ENCODE peak calls at places on chromosome 10, in seven cellular contexts. S is SK-N-SH, T is H1, X is K562, D is HCT116, F is GM12878, R is HepG2. W is an unnamed sample.

GRCh38 chr10:14569274-14570060 is 205.2 kb downstream of the FAM107B start:
- DNase-seq in X (no peak), D (no peak), F (no peak), T (no peak), R (no peak), S (no peak), W (no peak)

GRCh38 chr10:114550756-114551290 is 107.3 kb downstream of the ABLIM1 start:
- DNase-seq in F (no peak), R (peak), X (peak), D (peak), T (no peak), S (no peak), W (peak)

GRCh38 chr10:109735776-109736175 is 187.5 kb downstream of the XPNPEP1 start:
- DNase-seq in T (no peak), X (no peak), D (no peak), R (no peak), S (no peak), F (no peak), W (no peak)

GRCh38 chr10:49599546-49599945 is 10.6 kb upstream of the SLC18A3 start:
- DNase-seq in T (no peak), X (no peak), F (no peak), D (no peak), S (no peak), R (no peak), W (no peak)

GRCh38 chr10:35300063-35300699 is 36.1 kb upstream of the CCNY start:
- DNase-seq in F (peak), R (no peak), T (peak), X (peak), D (peak), S (no peak), W (no peak)

GRCh38 chr10:118974951-118975350 is 54.6 kb upstream of the NANOS1 start:
- DNase-seq in T (no peak), S (no peak), F (no peak), X (no peak), D (no peak), R (no peak), W (no peak)

GRCh38 chr10:110431659-110432058 is 66.0 kb upstream of the DUSP5 start:
- DNase-seq in R (no peak), S (no peak), F (no peak), T (no peak), D (no peak), X (no peak), W (no peak)

GRCh38 chr10:95321554-95322301 is 30.9 kb upstream of the PDLIM1 start:
- DNase-seq in D (no peak), S (no peak), R (no peak), T (no peak), F (no peak), X (no peak), W (no peak)

GRCh38 chr10:104824378-104825006 is 183.4 kb downstream of the SORCS3 start:
- DNase-seq in D (peak), F (no peak), X (peak), S (no peak), T (peak), R (no peak), W (peak)

GRCh38 chr10:44314802-44315460 is 70.0 kb downstream of the CXCL12 start:
- DNase-seq in S (no peak), D (no peak), X (no peak), T (no peak), F (no peak), R (no peak), W (no peak)

GRCh38 chr10:73554729-73555128 is 36.4 kb downstream of the USP54 start:
- DNase-seq in X (no peak), S (no peak), T (no peak), F (no peak), D (no peak), R (no peak), W (no peak)

GRCh38 chr10:34249634-34250033 is 565.5 kb downstream of the PARD3 start:
- DNase-seq in F (no peak), S (peak), R (peak), X (no peak), D (no peak), T (no peak), W (peak)

GRCh38 chr10:117312430-117312829 is 62.8 kb downstream of the PDZD8 start:
- DNase-seq in R (no peak), T (no peak), D (no peak), S (no peak), X (no peak), F (no peak), W (no peak)

GRCh38 chr10:54650547-54650946 is 150.5 kb downstream of the PCDH15 start:
- DNase-seq in F (no peak), T (no peak), X (no peak), R (no peak), D (no peak), S (no peak), W (no peak)
- TF ChIP-seq JUND in F (no peak), T (no peak), X (no peak), R (no peak), D (no peak), S (no peak), W (no peak)

GRCh38 chr10:79171504-79171903 is 102.7 kb downstream of the ZMIZ1 start:
- DNase-seq in T (no peak), X (no peak), S (no peak), R (no peak), D (no peak), F (no peak), W (no peak)
- TF ChIP-seq JUND in T (no peak), X (no peak), S (no peak), R (no peak), D (no peak), F (no peak), W (no peak)

GRCh38 chr10:128922619-128923018 is 544.4 kb upstream of the MGMT start:
- DNase-seq in D (no peak), F (no peak), X (no peak), R (no peak), T (no peak), S (no peak), W (no peak)
- TF ChIP-seq JUND in D (no peak), F (no peak), X (no peak), R (no peak), T (no peak), S (no peak), W (no peak)

GRCh38 chr10:29011511-29011910 is 277.4 kb upstream of the LYZL1 start:
- DNase-seq in R (no peak), S (no peak), F (no peak), X (no peak), D (no peak), T (no peak), W (no peak)

GRCh38 chr10:29007370-29007747 is 281.5 kb upstream of the LYZL1 start:
- DNase-seq in T (no peak), D (no peak), X (no peak), S (no peak), R (no peak), F (no peak), W (no peak)

GRCh38 chr10:29009464-29009863 is 279.4 kb upstream of the LYZL1 start:
- DNase-seq in R (no peak), D (no peak), S (no peak), T (no peak), X (peak), F (no peak), W (no peak)

GRCh38 chr10:29005988-29006387 is 282.9 kb upstream of the LYZL1 start:
- DNase-seq in R (no peak), X (peak), D (no peak), T (no peak), S (no peak), F (no peak), W (no peak)

GRCh38 chr10:29007748-29008610 is 280.9 kb upstream of the LYZL1 start:
- DNase-seq in S (no peak), F (no peak), D (no peak), X (peak), T (no peak), R (peak), W (no peak)
- TF ChIP-seq JUND in S (no peak), F (no peak), D (no peak), X (no peak), T (no peak), R (no peak), W (no peak)